ENCODE peak calls at places on chromosomes 7 and 10, in eight cellular contexts. S is brain microvascular endothelial cell, H is MM.1S, W is HepG2, F is ovary, C is upper lobe of right lung, U is Peyer's patch, R is neural progenitor cell. K is an unnamed sample.

GRCh38 chr7:66183700-66184099 is 21.4 kb upstream of the TPST1 start:
- DNase-seq in S (peak), H (no peak), W (no peak), F (no peak), C (no peak), U (no peak), R (no peak), K (peak)

GRCh38 chr10:73232887-73233286 is 14.2 kb downstream of the DNAJC9 start:
- DNase-seq in S (no peak), H (no peak), W (no peak), F (no peak), C (no peak), U (no peak), R (peak), K (no peak)

GRCh38 chr10:48234295-48234694 is 40.2 kb downstream of the FRMPD2 start:
- DNase-seq in S (no peak), H (no peak), W (no peak), F (no peak), C (no peak), U (no peak), R (no peak), K (no peak)

GRCh38 chr7:80984619-80985018 is 65.8 kb upstream of the SEMA3C start:
- DNase-seq in S (no peak), H (no peak), W (no peak), F (no peak), C (no peak), U (no peak), R (no peak), K (no peak)

GRCh38 chr10:22323538-22324305 is 2.8 kb downstream of the BMI1 start:
- DNase-seq in S (no peak), H (no peak), W (no peak), F (no peak), C (no peak), U (no peak), R (no peak), K (no peak)

GRCh38 chr10:77820349-77820748 is 106.2 kb downstream of the DLG5 start:
- DNase-seq in S (no peak), H (no peak), W (no peak), F (no peak), C (no peak), U (no peak), R (no peak), K (no peak)

GRCh38 chr7:128343554-128344430 is at the start of gene RBM28:
- DNase-seq in S (peak), H (peak), W (peak), F (peak), C (peak), U (peak), R (peak), K (peak)

GRCh38 chr7:84106291-84106690 is 88.3 kb downstream of the SEMA3A start:
- DNase-seq in S (no peak), H (no peak), W (no peak), F (no peak), C (no peak), U (no peak), R (no peak), K (no peak)

GRCh38 chr7:151925446-151926335 is 30.6 kb upstream of the GALNTL5 start:
- DNase-seq in S (peak), H (no peak), W (no peak), F (no peak), C (no peak), U (peak), R (no peak), K (peak)

GRCh38 chr10:114576132-114576487 is 82.0 kb downstream of the ABLIM1 start:
- DNase-seq in S (no peak), H (no peak), W (no peak), F (no peak), C (no peak), U (no peak), R (no peak), K (no peak)

GRCh38 chr7:110960811-110961210 is 130.1 kb upstream of the LRRN3 start:
- DNase-seq in S (peak), H (no peak), W (no peak), F (no peak), C (no peak), U (no peak), R (no peak), K (peak)

GRCh38 chr7:7830122-7830878 is 111.9 kb upstream of the RPA3 start:
- DNase-seq in S (no peak), H (no peak), W (peak), F (no peak), C (no peak), U (no peak), R (no peak), K (peak)

GRCh38 chr10:15325243-15326002 is 45.7 kb downstream of the FAM171A1 start:
- DNase-seq in S (peak), H (no peak), W (no peak), F (no peak), C (no peak), U (no peak), R (no peak), K (peak)

GRCh38 chr10:86230538-86231180 is 135.9 kb downstream of the GRID1 start:
- DNase-seq in S (no peak), H (no peak), W (no peak), F (no peak), C (no peak), U (no peak), R (no peak), K (no peak)

GRCh38 chr10:9060314-9060713 is 1005.8 kb downstream of the GATA3 start:
- DNase-seq in S (no peak), H (no peak), W (no peak), F (no peak), C (no peak), U (no peak), R (no peak), K (no peak)

GRCh38 chr10:80075781-80076180 is 2.7 kb upstream of the TMEM254 start:
- DNase-seq in S (peak), H (no peak), W (no peak), F (no peak), C (no peak), U (no peak), R (no peak), K (no peak)

GRCh38 chr7:25025218-25025671 is 45.3 kb upstream of the OSBPL3 start:
- DNase-seq in S (peak), H (no peak), W (peak), F (no peak), C (no peak), U (no peak), R (no peak), K (peak)

GRCh38 chr10:47362199-47362598 is 14.0 kb downstream of the RBP3 start:
- DNase-seq in S (no peak), H (no peak), W (no peak), F (no peak), C (peak), U (peak), R (no peak), K (no peak)

GRCh38 chr10:61285749-61286148 is 167.4 kb downstream of the TMEM26 start:
- DNase-seq in S (no peak), H (no peak), W (no peak), F (no peak), C (no peak), U (no peak), R (no peak), K (no peak)

GRCh38 chr10:84230359-84230758 is 5.0 kb upstream of the LRIT2 start:
- DNase-seq in S (no peak), H (no peak), W (no peak), F (no peak), C (no peak), U (no peak), R (no peak), K (no peak)

GRCh38 chr10:96257944-96258343 is 13.4 kb downstream of the BLNK start:
- DNase-seq in S (no peak), H (peak), W (no peak), F (no peak), C (no peak), U (no peak), R (no peak), K (no peak)

GRCh38 chr7:98617051-98617959 is at the start of gene NPTX2:
- DNase-seq in S (no peak), H (no peak), W (no peak), F (no peak), C (peak), U (peak), R (peak), K (no peak)

GRCh38 chr10:132376394-132376851 is 20.6 kb upstream of the PWWP2B start:
- DNase-seq in S (no peak), H (no peak), W (no peak), F (no peak), C (peak), U (peak), R (no peak), K (no peak)

GRCh38 chr7:71982847-71983246 is 429.3 kb downstream of the CALN1 start:
- DNase-seq in S (no peak), H (peak), W (no peak), F (no peak), C (no peak), U (no peak), R (no peak), K (no peak)

GRCh38 chr7:46533946-46534345 is 612.9 kb upstream of the IGFBP3 start:
- DNase-seq in S (no peak), H (no peak), W (no peak), F (no peak), C (no peak), U (no peak), R (no peak), K (no peak)
- TF ChIP-seq CTCF in S (no peak), H (no peak), W (no peak), F (no peak), C (no peak), U (no peak), R (no peak), K (no peak)

GRCh38 chr7:27189560-27190283 is 4.7 kb upstream of the HOXA11 start:
- DNase-seq in S (no peak), H (no peak), W (no peak), F (no peak), C (peak), U (no peak), R (no peak), K (no peak)

GRCh38 chr7:27188666-27189559 is 3.9 kb upstream of the HOXA11 start:
- DNase-seq in S (no peak), H (no peak), W (no peak), F (no peak), C (peak), U (peak), R (no peak), K (no peak)

GRCh38 chr7:27186450-27187157 is 1.6 kb upstream of the HOXA11 start:
- DNase-seq in S (no peak), H (no peak), W (no peak), F (no peak), C (no peak), U (no peak), R (no peak), K (no peak)

GRCh38 chr7:27187158-27187701 is 2.2 kb upstream of the HOXA11 start:
- DNase-seq in S (no peak), H (no peak), W (no peak), F (no peak), C (no peak), U (no peak), R (no peak), K (no peak)

GRCh38 chr7:27187702-27188665 is 3.0 kb upstream of the HOXA11 start:
- DNase-seq in S (no peak), H (no peak), W (no peak), F (no peak), C (peak), U (peak), R (no peak), K (no peak)
- H3K4me3 ChIP-seq in S (no peak), H (no peak), W (peak), F (peak), C (peak), U (peak), R (no peak), K (no peak)

GRCh38 chr7:52920977-52921376 is 114.5 kb upstream of the POM121L12 start:
- DNase-seq in S (no peak), H (no peak), W (no peak), F (no peak), C (no peak), U (no peak), R (no peak), K (no peak)

DNA sequence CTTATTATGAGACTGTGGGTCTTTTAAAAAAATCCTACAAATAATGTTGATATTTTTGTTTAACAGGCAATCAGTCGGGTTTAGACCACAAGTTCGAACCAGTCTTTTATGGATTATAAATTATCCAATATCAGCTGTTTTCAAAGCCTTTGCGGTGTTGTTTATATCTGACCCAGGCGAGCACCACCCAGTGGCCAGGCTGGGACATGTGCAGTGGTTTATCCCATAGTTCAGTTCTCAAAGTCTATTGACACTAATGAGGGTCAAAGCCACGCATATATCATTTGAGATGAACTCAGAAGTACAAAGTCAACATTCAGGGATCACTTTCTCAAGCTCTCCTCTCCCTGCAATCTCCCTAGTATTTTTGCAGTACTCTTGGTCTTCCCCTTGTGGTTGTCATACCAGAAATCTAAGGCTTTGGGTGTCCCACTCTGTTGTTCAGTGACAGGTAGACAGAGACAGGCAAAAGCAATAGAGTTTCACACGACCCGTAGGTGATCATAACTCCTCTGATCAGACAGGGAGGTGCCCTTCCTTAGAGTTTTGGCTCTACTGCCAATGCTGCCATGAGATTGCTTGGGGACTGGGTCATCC is 117.4 kb upstream of the POM121L12 start:
- DNase-seq in S (no peak), H (no peak), W (no peak), F (no peak), C (no peak), U (no peak), R (peak), K (no peak)
- TF ChIP-seq CTCF in S (no peak), H (peak), W (peak), F (no peak), C (no peak), U (no peak), R (peak), K (peak)

GRCh38 chr7:74252893-74253292 is 1.3 kb downstream of the RFC2 start:
- DNase-seq in S (no peak), H (no peak), W (no peak), F (no peak), C (no peak), U (no peak), R (no peak), K (no peak)
- H3K4me3 ChIP-seq in S (no peak), H (peak), W (peak), F (no peak), C (no peak), U (no peak), R (peak), K (no peak)

GRCh38 chr7:95772298-95772770 is at the start of gene DYNC1I1:
- DNase-seq in S (peak), H (peak), W (peak), F (peak), C (peak), U (peak), R (peak), K (peak)
- TF ChIP-seq CTCF in S (no peak), H (no peak), W (no peak), F (no peak), C (no peak), U (no peak), R (peak), K (no peak)

GRCh38 chr7:35717516-35717915 is 22.6 kb upstream of the HERPUD2 start:
- DNase-seq in S (no peak), H (no peak), W (no peak), F (no peak), C (no peak), U (no peak), R (no peak), K (no peak)

GRCh38 chr7:35716038-35716803 is 21.3 kb upstream of the HERPUD2 start:
- DNase-seq in S (peak), H (no peak), W (no peak), F (no peak), C (no peak), U (no peak), R (no peak), K (no peak)

GRCh38 chr7:35714862-35715261 is 19.9 kb upstream of the HERPUD2 start:
- DNase-seq in S (no peak), H (no peak), W (no peak), F (no peak), C (no peak), U (no peak), R (no peak), K (no peak)

GRCh38 chr7:35718047-35718446 is 23.1 kb upstream of the HERPUD2 start:
- DNase-seq in S (no peak), H (no peak), W (no peak), F (no peak), C (no peak), U (no peak), R (no peak), K (no peak)

DNA sequence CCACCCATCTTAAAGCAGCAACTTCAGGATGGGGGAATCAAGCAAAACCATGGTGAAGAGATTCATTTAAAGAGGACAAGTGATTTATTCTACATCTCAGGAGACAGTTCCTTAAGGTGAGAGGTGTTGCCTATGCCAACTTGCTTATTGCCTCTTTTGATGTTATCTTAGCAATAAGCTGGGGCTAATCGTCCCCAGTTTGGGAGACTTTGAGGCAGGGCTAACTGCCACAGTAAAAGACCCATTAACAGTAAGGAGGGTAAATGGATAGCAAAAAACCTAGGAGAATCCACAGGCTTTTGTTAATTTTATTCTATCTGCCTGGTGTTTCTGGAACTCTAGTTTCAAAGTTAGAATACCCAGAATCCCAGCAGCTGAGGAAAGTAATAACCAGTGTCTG is 22.1 kb upstream of the HERPUD2 start:
- DNase-seq in S (no peak), H (no peak), W (no peak), F (no peak), C (no peak), U (no peak), R (no peak), K (no peak)
- H3K4me3 ChIP-seq in S (no peak), H (no peak), W (no peak), F (no peak), C (peak), U (no peak), R (no peak), K (no peak)

DNA sequence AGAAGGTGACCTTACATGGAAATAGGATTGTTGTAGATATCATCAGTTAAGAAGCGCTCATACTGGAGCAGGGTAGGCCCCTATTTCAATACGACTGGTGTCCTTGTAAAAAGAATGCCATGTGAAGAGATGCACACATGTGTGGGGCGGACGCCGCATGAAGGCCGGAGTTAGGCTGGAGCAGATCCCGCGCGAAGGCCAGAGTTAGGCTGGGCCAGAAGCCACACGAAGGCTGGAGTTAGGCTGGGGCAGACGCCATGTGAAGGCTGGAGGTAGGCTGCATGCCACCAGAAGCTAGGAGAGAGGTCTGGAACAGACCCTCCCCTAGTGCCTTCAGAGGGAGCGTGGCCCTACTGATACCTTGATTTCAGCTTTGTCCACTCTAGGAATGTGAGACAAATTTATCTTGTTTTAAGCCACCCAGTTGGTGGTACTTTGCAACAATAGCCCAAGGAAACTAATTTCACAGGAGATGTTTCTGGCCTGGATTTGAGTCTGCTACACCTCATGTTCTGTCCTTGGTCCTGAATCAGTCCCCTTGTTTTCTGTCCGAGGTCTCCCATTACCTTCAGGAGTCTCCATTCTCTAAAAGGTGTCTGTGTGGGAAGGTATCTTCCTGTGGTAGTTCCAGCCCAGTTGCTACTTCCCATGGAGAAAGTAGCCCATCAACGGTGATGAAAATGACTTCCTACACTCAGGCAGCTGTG is 585.8 kb downstream of the LRMDA start:
- DNase-seq in S (no peak), H (no peak), W (no peak), F (no peak), C (no peak), U (no peak), R (peak), K (no peak)
- TF ChIP-seq CTCF in S (no peak), H (no peak), W (no peak), F (no peak), C (no peak), U (no peak), R (no peak), K (no peak)

GRCh38 chr7:131329176-131329570 is 1.5 kb downstream of the MKLN1 start:
- DNase-seq in S (no peak), H (no peak), W (no peak), F (no peak), C (no peak), U (peak), R (no peak), K (peak)

GRCh38 chr7:131327626-131328386 is at the start of gene MKLN1:
- DNase-seq in S (peak), H (peak), W (peak), F (peak), C (peak), U (peak), R (peak), K (peak)

GRCh38 chr7:131331806-131332205 is 4.1 kb downstream of the MKLN1 start:
- DNase-seq in S (no peak), H (no peak), W (peak), F (no peak), C (no peak), U (no peak), R (no peak), K (no peak)

GRCh38 chr7:131328387-131329175 is 905 bp downstream of the MKLN1 start:
- DNase-seq in S (peak), H (peak), W (no peak), F (no peak), C (no peak), U (no peak), R (no peak), K (peak)

DNA sequence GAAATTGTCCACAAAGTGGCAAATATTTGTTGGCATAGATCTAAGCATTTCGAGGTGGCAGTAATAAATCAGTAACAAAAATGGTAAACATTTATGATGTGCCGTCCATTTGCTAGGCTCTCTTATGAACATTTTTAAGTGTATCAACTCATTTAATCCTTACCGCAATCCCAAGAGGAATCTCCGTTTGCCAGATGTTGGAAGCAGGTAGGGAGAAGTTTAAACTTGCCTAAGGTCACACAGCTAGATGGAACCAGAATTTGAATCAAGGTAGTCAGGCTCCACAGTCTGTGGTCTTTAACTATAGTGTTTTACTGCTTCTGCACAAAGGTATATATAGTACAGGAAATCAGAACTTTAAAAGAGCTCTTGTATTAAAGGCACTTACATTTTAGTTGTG is 2.6 kb downstream of the MKLN1 start:
- DNase-seq in S (no peak), H (no peak), W (no peak), F (no peak), C (no peak), U (no peak), R (no peak), K (no peak)
- H3K4me3 ChIP-seq in S (no peak), H (no peak), W (peak), F (peak), C (peak), U (peak), R (no peak), K (no peak)

K was measured in astrocyte of the spinal cord.